ENCODE peak calls at places on chromosomes 1 and 21, in six cellular contexts. I, W, X, N, O and B are unnamed samples. For H3K4me1 and H3K36me3, the result is how much of the 10 kb centered on the place peaks cover.

GRCh38 chr1:220012259-220012658 is 34.0 kb downstream of the EPRS1 start:
- DNase-seq in I (no peak), X (no peak), N (peak), O (no peak), W (no peak), B (no peak)

GRCh38 chr1:245310605-245311531 is 156.1 kb downstream of the KIF26B start:
- DNase-seq in O (no peak), N (peak), X (peak), I (no peak), W (no peak), B (no peak)

GRCh38 chr21:29849735-29850176 is 90.0 kb downstream of the GRIK1 start:
- DNase-seq in O (peak), I (peak), X (no peak), W (no peak), N (peak), B (peak)

GRCh38 chr1:158506369-158506987 is 34.5 kb downstream of the OR10R2 start:
- DNase-seq in I (peak), W (peak), X (peak), O (peak), N (peak), B (no peak)

GRCh38 chr1:3652538-3653285 is 396 bp downstream of the TP73 start:
- DNase-seq in N (no peak), I (no peak), X (no peak), O (no peak), W (no peak), B (peak)

GRCh38 chr1:181936768-181937581 is 124.5 kb downstream of the ZNF648 start:
- DNase-seq in W (peak), O (peak), N (peak), X (peak), I (peak), B (peak)

GRCh38 chr1:115840615-115841460 is at the start of gene NHLH2:
- DNase-seq in N (no peak), W (peak), X (no peak), O (no peak), I (no peak), B (no peak)

GRCh38 chr1:84611796-84612195 is 37.6 kb upstream of the CTBS start:
- DNase-seq in I (no peak), X (no peak), W (no peak), N (no peak), O (no peak), B (no peak)

GRCh38 chr21:37878946-37879660 is 37.2 kb downstream of the KCNJ6 start:
- DNase-seq in X (no peak), O (peak), W (no peak), N (no peak), I (no peak), B (no peak)

GRCh38 chr21:46151989-46152938 is 3.1 kb downstream of the FTCD start:
- DNase-seq in I (no peak), W (peak), N (no peak), X (no peak), O (no peak), B (no peak)

GRCh38 chr1:45864765-45865164 is 61.4 kb downstream of the MAST2 start:
- DNase-seq in O (no peak), I (no peak), X (no peak), N (no peak), W (no peak), B (no peak)

GRCh38 chr1:85295006-85295431 is 18.6 kb upstream of the BCL10 start:
- DNase-seq in W (no peak), N (no peak), I (no peak), X (no peak), O (no peak), B (no peak)

GRCh38 chr1:16352842-16353535 is 709 bp upstream of the FBXO42 start:
- DNase-seq in X (no peak), O (no peak), I (no peak), W (no peak), N (peak), B (no peak)

GRCh38 chr1:114103992-114104391 is 49.7 kb downstream of the SYT6 start:
- DNase-seq in X (no peak), I (no peak), N (no peak), O (no peak), W (no peak), B (no peak)

GRCh38 chr1:51664412-51665240 is 47.7 kb downstream of the OSBPL9 start:
- DNase-seq in W (peak), O (no peak), X (no peak), N (no peak), I (no peak), B (no peak)

GRCh38 chr1:246805135-246805716 is 81.0 kb downstream of the SCCPDH start:
- DNase-seq in O (no peak), I (no peak), W (no peak), X (no peak), N (no peak), B (no peak)

GRCh38 chr1:25548601-25549000 is 5.2 kb downstream of the LDLRAP1 start:
- DNase-seq in X (peak), N (peak), O (no peak), W (no peak), I (no peak), B (no peak)

GRCh38 chr1:25546193-25546592 is 2.8 kb downstream of the LDLRAP1 start:
- DNase-seq in X (no peak), I (no peak), N (no peak), O (no peak), W (no peak), B (no peak)

GRCh38 chr1:25550683-25551310 is 7.4 kb downstream of the LDLRAP1 start:
- DNase-seq in X (peak), W (no peak), N (no peak), O (no peak), I (no peak), B (no peak)

GRCh38 chr1:25550155-25550506 is 6.7 kb downstream of the LDLRAP1 start:
- DNase-seq in X (no peak), W (peak), N (no peak), O (peak), I (no peak), B (no peak)

DNA sequence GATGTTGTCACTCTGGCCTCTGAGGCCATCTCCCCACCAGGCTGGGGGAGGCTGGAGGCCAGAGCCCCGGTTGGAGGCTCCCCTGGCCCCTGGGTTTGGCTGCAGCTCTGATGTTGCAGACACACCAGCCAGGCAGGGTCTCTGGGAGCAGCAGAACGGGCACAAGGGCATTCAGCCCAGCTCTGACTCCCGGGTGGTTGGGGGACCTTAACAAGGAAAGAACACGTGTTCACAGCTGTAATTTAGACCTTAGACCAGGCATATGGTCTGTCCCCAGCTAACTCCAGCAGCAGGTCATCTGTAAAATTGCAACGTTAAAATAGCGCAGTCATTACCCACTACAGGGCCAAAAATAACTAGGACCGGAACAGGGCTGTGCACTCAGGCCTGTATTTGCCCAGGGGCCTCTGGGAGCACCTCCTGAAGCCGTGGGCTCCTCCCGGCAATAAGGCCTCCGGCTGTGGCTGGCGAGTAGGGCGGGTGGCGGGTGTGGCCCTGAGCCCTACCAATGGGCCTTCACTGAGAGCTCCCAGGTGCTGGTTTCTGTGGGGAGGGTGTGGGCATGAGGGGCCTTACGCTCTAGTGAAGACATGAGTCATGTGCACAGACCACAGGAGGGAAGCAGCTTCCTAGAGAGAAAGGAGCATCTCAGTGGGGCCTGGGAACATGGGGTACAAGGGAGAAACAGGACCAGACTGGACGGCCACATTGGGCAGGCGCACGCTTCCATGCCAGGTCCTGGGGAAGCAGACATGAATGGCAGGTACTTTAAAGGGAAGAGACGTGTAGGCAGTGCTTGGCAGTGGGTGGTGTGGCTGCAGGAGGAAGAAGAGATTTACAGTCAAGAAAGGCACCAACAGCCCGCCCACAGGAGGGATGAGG is 6.1 kb downstream of the LDLRAP1 start:
- DNase-seq in N (peak), O (peak), W (peak), X (peak), I (peak), B (no peak)
- H3K4me3 ChIP-seq in N (peak), O (no peak), W (no peak), X (no peak), I (peak), B (no peak)

GRCh38 chr1:212566522-212567479 is 41.8 kb upstream of the ATF3 start:
- DNase-seq in I (peak), O (peak), W (no peak), N (peak), X (no peak), B (peak)
- H3K4me1 ChIP-seq in I (under half), O (under half), W (under half), N (under half), X (under half), B (under half)

DNA sequence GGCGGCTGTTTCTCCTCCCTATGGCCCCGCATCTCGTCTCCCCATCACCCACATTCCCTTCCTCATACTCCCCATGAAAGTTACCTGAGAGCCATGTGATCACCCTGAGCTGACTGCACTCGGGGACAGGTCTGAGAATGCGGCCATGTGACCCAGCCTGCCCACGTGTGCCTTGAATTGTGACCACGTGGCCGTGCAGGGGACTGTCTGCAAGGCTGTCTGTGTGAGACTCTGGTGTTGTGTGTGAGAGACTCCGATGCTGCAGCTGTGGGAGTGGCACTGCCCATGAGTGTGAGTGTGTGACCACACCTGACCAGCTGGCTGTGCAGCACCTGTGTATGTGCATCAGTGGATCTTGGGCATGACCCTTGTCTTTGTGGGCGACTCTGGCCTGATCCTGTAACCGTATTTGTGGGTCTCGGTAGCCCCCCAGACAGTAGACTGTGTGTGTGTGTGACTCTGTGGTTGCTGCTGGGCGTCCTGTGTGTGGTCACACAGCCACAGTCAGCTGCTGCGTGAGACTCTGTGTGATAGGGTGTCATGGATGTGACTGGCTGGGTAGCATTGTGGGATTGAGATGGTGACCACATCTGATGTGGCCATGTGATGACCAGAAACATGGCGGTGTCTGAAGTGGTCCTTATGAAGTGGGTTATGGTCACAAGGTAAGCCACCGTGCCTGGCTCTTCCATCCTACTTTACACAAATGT is 56.8 kb upstream of the KDM4A start:
- DNase-seq in O (no peak), I (no peak), X (no peak), W (no peak), N (no peak), B (no peak)
- H3K36me3 ChIP-seq in O (under half), I (under half), X (half or more), W (under half), N (under half), B (under half)

DNA sequence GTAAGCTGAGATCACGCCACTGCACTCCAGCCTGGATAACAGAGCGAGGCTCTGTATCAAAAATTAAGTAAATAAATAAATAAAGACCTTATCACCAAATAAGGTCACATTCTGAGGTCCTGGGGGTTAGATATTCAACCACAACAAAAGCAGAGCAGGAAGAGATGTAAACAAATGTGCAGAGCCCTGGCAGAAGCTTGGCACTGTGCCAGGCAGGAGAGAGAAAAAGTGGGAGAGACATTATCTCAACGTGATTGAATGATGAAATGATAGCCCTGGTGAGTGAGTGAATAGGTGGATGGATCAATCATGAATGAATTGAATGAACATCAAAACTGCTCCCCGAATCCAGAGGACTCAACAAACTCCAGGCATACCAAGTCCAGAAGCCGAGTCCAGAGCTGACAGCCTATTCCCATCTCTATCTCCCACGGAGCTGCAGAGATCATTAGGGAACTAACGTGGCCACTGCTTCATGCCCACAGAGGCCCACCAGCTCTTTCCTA is 150.7 kb downstream of the TOMM20 start:
- DNase-seq in I (no peak), X (no peak), N (no peak), W (no peak), O (no peak), B (no peak)
- H3K4me3 ChIP-seq in I (no peak), X (no peak), N (peak), W (no peak), O (no peak), B (no peak)

GRCh38 chr1:184493987-184494388 is 107.2 kb downstream of the C1orf21 start:
- DNase-seq in X (no peak), N (no peak), O (no peak), W (no peak), I (no peak), B (no peak)

GRCh38 chr1:184502154-184502553 is 115.3 kb downstream of the C1orf21 start:
- DNase-seq in X (no peak), N (no peak), O (no peak), I (no peak), W (no peak), B (peak)

GRCh38 chr1:184494929-184495328 is 108.1 kb downstream of the C1orf21 start:
- DNase-seq in W (no peak), I (no peak), X (no peak), O (no peak), N (no peak), B (no peak)

GRCh38 chr1:184499626-184500025 is 112.8 kb downstream of the C1orf21 start:
- DNase-seq in O (no peak), X (no peak), I (no peak), W (peak), N (no peak), B (no peak)

DNA sequence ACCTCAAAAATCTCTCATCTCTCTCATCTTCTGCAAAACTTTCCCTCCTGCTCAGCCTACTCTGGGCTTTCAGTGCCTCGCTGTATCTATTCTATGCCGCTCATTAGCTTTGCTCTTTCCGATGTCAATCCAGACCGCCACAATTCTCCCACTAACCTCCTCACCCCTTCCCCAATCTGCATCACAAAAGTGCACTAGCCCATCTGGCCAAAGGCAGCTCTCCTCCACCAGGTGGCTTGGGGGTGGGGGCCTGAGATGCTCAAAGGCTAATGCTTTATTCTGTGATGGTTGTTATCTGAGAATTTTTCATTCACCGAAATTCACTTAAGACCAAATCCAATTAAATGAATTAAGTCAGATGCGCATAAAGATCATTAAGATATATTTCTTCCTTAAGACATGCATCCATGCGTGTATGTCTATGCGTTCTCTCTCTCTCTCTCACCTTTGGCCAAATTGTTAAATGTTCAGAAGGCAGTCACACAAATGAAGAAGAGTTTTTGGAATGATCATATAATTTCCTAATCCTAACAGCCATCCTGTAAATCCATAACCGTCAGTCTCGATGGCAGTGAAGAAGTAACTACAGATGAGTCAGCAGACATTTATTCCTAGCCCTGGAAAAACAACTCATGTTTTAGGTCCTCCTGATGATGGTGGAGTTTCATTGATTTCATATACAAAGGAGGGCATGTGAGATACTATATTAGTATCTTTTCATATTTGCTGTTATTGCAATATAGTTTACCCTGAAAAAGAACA is 111.3 kb downstream of the C1orf21 start:
- DNase-seq in N (no peak), W (peak), O (no peak), X (no peak), I (no peak), B (peak)
- H3K4me1 ChIP-seq in N (under half), W (under half), O (under half), X (under half), I (under half), B (under half)

DNA sequence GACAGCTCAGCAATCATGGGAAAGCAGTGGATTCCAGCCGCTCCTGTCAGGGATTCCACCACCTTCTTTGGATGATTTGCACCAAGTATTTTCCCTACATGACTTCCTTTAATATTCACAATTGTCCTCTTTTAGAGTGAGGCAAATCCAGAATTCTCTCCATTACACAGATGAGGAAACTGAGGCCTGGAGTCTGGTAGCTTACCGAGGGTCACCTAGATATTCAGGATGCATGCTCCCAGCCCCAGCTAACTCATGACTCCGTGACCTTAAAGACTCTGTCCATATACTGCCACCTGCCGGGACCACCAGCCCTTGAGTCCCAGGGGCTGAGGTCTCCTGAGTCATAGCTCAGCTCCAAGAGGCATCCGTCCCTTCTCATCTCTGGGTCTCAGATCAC is 80.6 kb downstream of the CAPZB start:
- DNase-seq in I (no peak), N (no peak), X (no peak), O (no peak), W (no peak), B (no peak)
- H3K36me3 ChIP-seq in I (under half), N (under half), X (under half), O (under half), W (under half), B (under half)